ENCODE peak calls at places on chromosome 12, in eight cellular contexts. P is fibroblast of mammary gland; M is cardiac muscle cell; D is tibial nerve; Q is mucosa of descending colon; Z is CD8-positive, alpha-beta T cell; Y is lower leg skin; O is H7. R is an unnamed sample.
A peak's percentile ranks its signal among the peaks of the same experiment; 100 is the strongest.

GRCh38 chr12:49642370-49642802 is 19.0 kb downstream of the PRPF40B start:
- DNase-seq in P (no peak), M (no peak), D (no peak), Q (no peak), Z (no peak), Y (no peak), O (no peak), R (no peak)

GRCh38 chr12:94089891-94090290 is 58.5 kb upstream of the PLXNC1 start:
- DNase-seq in P (peak; percentile 24), M (no peak), D (no peak), Q (no peak), Z (no peak), Y (no peak), O (no peak), R (no peak)

GRCh38 chr12:58907326-58907855 is 12.9 kb downstream of the LRIG3 start:
- DNase-seq in P (no peak), M (no peak), D (no peak), Q (no peak), Z (no peak), Y (no peak), O (no peak), R (no peak)

GRCh38 chr12:38761636-38762342 is 143.6 kb downstream of the CPNE8 start:
- DNase-seq in P (no peak), M (no peak), D (no peak), Q (no peak), Z (no peak), Y (no peak), O (no peak), R (no peak)

GRCh38 chr12:43158126-43158525 is 393.9 kb downstream of the ADAMTS20 start:
- DNase-seq in P (no peak), M (no peak), D (no peak), Q (no peak), Z (no peak), Y (no peak), O (no peak), R (no peak)

GRCh38 chr12:94149781-94150482 is 1.6 kb downstream of the PLXNC1 start:
- DNase-seq in P (peak; percentile 25), M (peak; percentile 72), D (peak; percentile 20), Q (peak; percentile 75), Z (no peak), Y (peak; percentile 86), O (peak; percentile 83), R (no peak)

GRCh38 chr12:25529738-25530137 is 23.3 kb downstream of the LMNTD1 start:
- DNase-seq in P (peak; percentile 42), M (no peak), D (no peak), Q (no peak), Z (no peak), Y (no peak), O (no peak), R (no peak)

GRCh38 chr12:6167327-6168280 is 32.6 kb upstream of the CD9 start:
- DNase-seq in P (peak; percentile 98), M (no peak), D (no peak), Q (peak; percentile 61), Z (peak; percentile 56), Y (no peak), O (no peak), R (no peak)

GRCh38 chr12:122517877-122518276 is 8.9 kb downstream of the RSRC2 start:
- DNase-seq in P (peak; percentile 94), M (no peak), D (no peak), Q (no peak), Z (no peak), Y (no peak), O (no peak), R (no peak)

GRCh38 chr12:3740840-3741239 is 12.1 kb downstream of the CRACR2A start:
- DNase-seq in P (no peak), M (no peak), D (no peak), Q (no peak), Z (no peak), Y (no peak), O (no peak), R (no peak)

GRCh38 chr12:26493656-26494055 is 298.3 kb downstream of the SSPN start:
- DNase-seq in P (no peak), M (no peak), D (no peak), Q (no peak), Z (no peak), Y (no peak), O (no peak), R (peak; percentile 8)

GRCh38 chr12:96516472-96517417 is 27.4 kb downstream of the CFAP54 start:
- DNase-seq in P (peak; percentile 83), M (peak; percentile 84), D (peak; percentile 68), Q (no peak), Z (peak; percentile 89), Y (peak; percentile 95), O (peak; percentile 41), R (peak; percentile 62)

GRCh38 chr12:121441555-121441954 is 41.6 kb downstream of the RNF34 start:
- DNase-seq in P (peak; percentile 33), M (no peak), D (no peak), Q (no peak), Z (no peak), Y (no peak), O (peak; percentile 76), R (no peak)

GRCh38 chr12:12788675-12789368 is 3.4 kb downstream of the APOLD1 start:
- DNase-seq in P (peak; percentile 87), M (peak; percentile 86), D (no peak), Q (no peak), Z (peak; percentile 61), Y (no peak), O (peak; percentile 72), R (no peak)

GRCh38 chr12:98456583-98457573 is 58.5 kb upstream of the TMPO start:
- DNase-seq in P (peak; percentile 30), M (peak; percentile 71), D (no peak), Q (peak; percentile 51), Z (no peak), Y (peak; percentile 82), O (peak; percentile 89), R (no peak)
- H3K4me3 ChIP-seq in P (peak overlapping the region; percentile 29), M (no peak overlapping the region), D (peak overlapping the region; percentile 22), Q (no peak overlapping the region), Z (no peak overlapping the region), Y (no peak overlapping the region), O (peak overlapping the region; percentile 32), R (no peak overlapping the region)

GRCh38 chr12:32126720-32127119 is 20.1 kb downstream of the BICD1 start:
- DNase-seq in P (peak; percentile 68), M (no peak), D (no peak), Q (no peak), Z (no peak), Y (no peak), O (no peak), R (no peak)
- H3K4me3 ChIP-seq in P (no peak overlapping the region), M (no peak overlapping the region), D (no peak overlapping the region), Q (no peak overlapping the region), Z (no peak overlapping the region), Y (no peak overlapping the region), O (no peak overlapping the region), R (no peak overlapping the region)

DNA sequence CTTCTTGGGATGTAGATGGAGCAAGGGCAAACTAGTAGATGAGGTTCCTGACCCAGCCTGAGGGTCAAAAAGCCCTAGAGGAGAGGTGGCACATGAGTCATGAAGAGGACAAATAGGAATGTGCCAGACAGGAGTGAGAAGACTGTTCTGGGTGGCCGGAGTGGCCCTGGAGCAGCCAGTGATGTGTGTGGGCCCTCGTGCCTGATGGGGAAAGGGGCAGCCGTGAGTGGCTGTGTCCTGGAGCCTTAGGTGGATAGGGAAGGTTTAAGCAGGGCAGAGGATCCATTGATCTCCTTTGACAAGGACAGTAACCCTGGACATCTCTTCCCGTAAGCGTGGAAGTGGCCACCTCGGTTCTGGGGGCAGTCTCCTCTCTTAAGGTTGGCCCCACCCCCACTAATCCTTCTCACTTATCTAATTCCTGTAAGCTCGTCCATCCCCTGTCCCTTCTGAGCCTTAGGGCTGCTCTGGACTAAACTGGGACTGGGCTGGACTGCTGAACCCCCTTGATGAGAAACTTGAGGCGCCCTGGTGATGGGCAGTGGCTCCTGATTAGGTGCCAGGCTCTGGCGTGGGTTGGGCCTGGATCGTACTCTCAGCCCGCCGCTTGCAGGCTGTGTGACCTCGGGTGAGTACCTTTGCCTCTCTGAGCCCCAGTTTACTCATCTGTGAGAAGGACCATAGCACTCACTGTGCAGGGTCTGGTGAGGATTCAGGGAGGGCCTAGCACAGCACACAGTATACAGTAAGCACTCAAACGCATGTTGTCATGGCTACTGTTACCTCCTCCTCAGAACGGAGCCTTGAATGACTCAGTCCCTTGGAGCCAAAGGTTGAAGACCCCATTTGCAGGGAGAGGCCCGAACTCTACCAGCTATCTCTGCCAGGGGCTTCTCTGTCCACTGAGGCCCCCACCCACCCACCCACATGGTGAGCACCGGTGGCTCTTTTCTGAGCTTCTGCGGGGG is 4.0 kb downstream of the FAM222A start:
- DNase-seq in P (no peak), M (no peak), D (no peak), Q (no peak), Z (no peak), Y (no peak), O (no peak), R (no peak)
- H3K4me3 ChIP-seq in P (no peak overlapping the region), M (peak overlapping the region; percentile 4), D (no peak overlapping the region), Q (no peak overlapping the region), Z (no peak overlapping the region), Y (no peak overlapping the region), O (no peak overlapping the region), R (no peak overlapping the region)

GRCh38 chr12:55817352-55818139 is at the start of the genes ORMDL2 and SARNP:
- DNase-seq in P (peak; percentile 100), M (peak; percentile 99), D (peak; percentile 95), Q (peak; percentile 96), Z (peak; percentile 95), Y (peak; percentile 99), O (peak; percentile 95), R (peak; percentile 100)

GRCh38 chr12:55818140-55818728 is 393 bp downstream of the ORMDL2 start:
- DNase-seq in P (no peak), M (no peak), D (no peak), Q (no peak), Z (peak; percentile 8), Y (no peak), O (no peak), R (peak; percentile 6)

GRCh38 chr12:55820679-55821078 is 2.8 kb downstream of the ORMDL2 start:
- DNase-seq in P (peak; percentile 51), M (no peak), D (no peak), Q (no peak), Z (no peak), Y (no peak), O (no peak), R (no peak)

GRCh38 chr12:55816876-55817351 is 610 bp downstream of the SARNP start:
- DNase-seq in P (no peak), M (peak; percentile 25), D (no peak), Q (no peak), Z (no peak), Y (no peak), O (no peak), R (no peak)

DNA sequence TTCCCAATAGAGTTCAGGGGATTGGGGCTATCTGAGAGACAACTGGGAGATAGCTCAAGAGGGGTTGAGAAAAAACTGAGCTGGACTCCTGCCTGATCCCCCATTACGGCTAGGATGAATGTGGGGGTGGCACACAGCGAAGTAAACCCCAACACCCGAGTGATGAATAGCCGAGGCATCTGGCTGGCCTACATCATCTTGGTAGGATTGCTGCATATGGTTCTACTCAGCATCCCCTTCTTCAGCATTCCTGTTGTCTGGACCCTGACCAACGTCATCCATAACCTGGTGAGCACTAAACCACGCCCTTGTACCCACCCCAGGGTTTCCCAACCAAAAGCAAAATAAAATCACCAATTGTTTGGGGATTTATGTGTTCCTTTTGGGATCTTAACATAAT is 1.0 kb downstream of the ORMDL2 start:
- DNase-seq in P (peak; percentile 83), M (no peak), D (no peak), Q (no peak), Z (no peak), Y (no peak), O (no peak), R (no peak)
- H3K4me3 ChIP-seq in P (peak overlapping the region; percentile 88), M (peak overlapping the region; percentile 92), D (no peak overlapping the region), Q (no peak overlapping the region), Z (peak overlapping the region; percentile 77), Y (no peak overlapping the region), O (no peak overlapping the region), R (peak overlapping the region; percentile 83)